ENCODE peak calls at places on chromosomes 4 and X, in nine cellular contexts. Y, X, Q, K, Z, S, W, D and C are unnamed samples.
A peak's percentile ranks its signal among the peaks of the same experiment; 100 is the strongest.

GRCh38 chr4:40573593-40574311 is 55.9 kb downstream of the RBM47 start:
- DNase-seq in Y (no peak), X (no peak), Q (no peak), K (no peak), Z (no peak), S (no peak), W (no peak), D (no peak), C (no peak)

GRCh38 chr4:6992728-6993655 is 50.2 kb upstream of the TADA2B start:
- DNase-seq in Y (no peak), X (no peak), Q (no peak), K (no peak), Z (no peak), S (no peak), W (no peak), D (no peak), C (no peak)

GRCh38 chr4:153153339-153153851 is 50.8 kb upstream of the TRIM2 start:
- DNase-seq in Y (peak; percentile 16), X (peak; percentile 66), Q (peak; percentile 37), K (peak; percentile 39), Z (peak; percentile 45), S (peak; percentile 26), W (no peak), D (peak; percentile 27), C (peak; percentile 81)

GRCh38 chr4:149264093-149264733 is 551.4 kb downstream of the IQCM start:
- DNase-seq in Y (no peak), X (no peak), Q (no peak), K (no peak), Z (peak; percentile 14), S (no peak), W (no peak), D (peak; percentile 55), C (no peak)

GRCh38 chr4:183887351-183887750 is 17.8 kb upstream of the STOX2 start:
- DNase-seq in Y (no peak), X (no peak), Q (no peak), K (no peak), Z (no peak), S (no peak), W (no peak), D (no peak), C (no peak)

GRCh38 chr4:94202769-94203168 is 4.9 kb upstream of the SMARCAD1 start:
- DNase-seq in Y (no peak), X (no peak), Q (no peak), K (no peak), Z (no peak), S (no peak), W (no peak), D (no peak), C (no peak)

GRCh38 chr4:145496292-145496691 is 14.6 kb downstream of the SMAD1 start:
- DNase-seq in Y (no peak), X (no peak), Q (no peak), K (no peak), Z (no peak), S (no peak), W (no peak), D (no peak), C (no peak)

GRCh38 chr4:90219822-90220221 is 92.6 kb downstream of the CCSER1 start:
- DNase-seq in Y (no peak), X (no peak), Q (no peak), K (no peak), Z (no peak), S (no peak), W (no peak), D (no peak), C (no peak)

GRCh38 chrX:65741823-65742222 is 74.4 kb downstream of the MSN start:
- DNase-seq in Y (no peak), X (no peak), Q (no peak), K (no peak), Z (no peak), S (no peak), W (no peak), D (no peak), C (no peak)

GRCh38 chr4:170047774-170048354 is 21.7 kb upstream of the MFAP3L start:
- DNase-seq in Y (peak; percentile 43), X (no peak), Q (peak; percentile 8), K (peak; percentile 72), Z (no peak), S (peak; percentile 25), W (no peak), D (peak; percentile 65), C (no peak)

GRCh38 chrX:78103001-78103634 is 930 bp upstream of the PGK1 start:
- DNase-seq in Y (no peak), X (no peak), Q (no peak), K (no peak), Z (no peak), S (peak; percentile 18), W (no peak), D (no peak), C (no peak)

GRCh38 chr4:112327950-112328349 is 30.8 kb downstream of the ALPK1 start:
- DNase-seq in Y (no peak), X (no peak), Q (no peak), K (no peak), Z (no peak), S (no peak), W (no peak), D (peak; percentile 60), C (no peak)

GRCh38 chr4:149203256-149204001 is 612.2 kb downstream of the IQCM start:
- DNase-seq in Y (no peak), X (no peak), Q (no peak), K (no peak), Z (peak; percentile 24), S (no peak), W (no peak), D (no peak), C (no peak)

GRCh38 chr4:166140951-166141350 is 267.9 kb downstream of the TLL1 start:
- DNase-seq in Y (no peak), X (no peak), Q (no peak), K (no peak), Z (no peak), S (no peak), W (no peak), D (no peak), C (no peak)

GRCh38 chr4:124940387-124940786 is 227.9 kb upstream of the ANKRD50 start:
- DNase-seq in Y (no peak), X (no peak), Q (no peak), K (no peak), Z (no peak), S (no peak), W (no peak), D (peak; percentile 97), C (no peak)

GRCh38 chrX:15500497-15500966 is at the start of gene BMX:
- DNase-seq in Y (no peak), X (no peak), Q (no peak), K (no peak), Z (peak; percentile 27), S (peak; percentile 20), W (no peak), D (peak; percentile 88), C (no peak)

GRCh38 chrX:6307156-6307555 is 78.5 kb upstream of the NLGN4X start:
- DNase-seq in Y (no peak), X (no peak), Q (no peak), K (no peak), Z (no peak), S (no peak), W (no peak), D (no peak), C (no peak)

DNA sequence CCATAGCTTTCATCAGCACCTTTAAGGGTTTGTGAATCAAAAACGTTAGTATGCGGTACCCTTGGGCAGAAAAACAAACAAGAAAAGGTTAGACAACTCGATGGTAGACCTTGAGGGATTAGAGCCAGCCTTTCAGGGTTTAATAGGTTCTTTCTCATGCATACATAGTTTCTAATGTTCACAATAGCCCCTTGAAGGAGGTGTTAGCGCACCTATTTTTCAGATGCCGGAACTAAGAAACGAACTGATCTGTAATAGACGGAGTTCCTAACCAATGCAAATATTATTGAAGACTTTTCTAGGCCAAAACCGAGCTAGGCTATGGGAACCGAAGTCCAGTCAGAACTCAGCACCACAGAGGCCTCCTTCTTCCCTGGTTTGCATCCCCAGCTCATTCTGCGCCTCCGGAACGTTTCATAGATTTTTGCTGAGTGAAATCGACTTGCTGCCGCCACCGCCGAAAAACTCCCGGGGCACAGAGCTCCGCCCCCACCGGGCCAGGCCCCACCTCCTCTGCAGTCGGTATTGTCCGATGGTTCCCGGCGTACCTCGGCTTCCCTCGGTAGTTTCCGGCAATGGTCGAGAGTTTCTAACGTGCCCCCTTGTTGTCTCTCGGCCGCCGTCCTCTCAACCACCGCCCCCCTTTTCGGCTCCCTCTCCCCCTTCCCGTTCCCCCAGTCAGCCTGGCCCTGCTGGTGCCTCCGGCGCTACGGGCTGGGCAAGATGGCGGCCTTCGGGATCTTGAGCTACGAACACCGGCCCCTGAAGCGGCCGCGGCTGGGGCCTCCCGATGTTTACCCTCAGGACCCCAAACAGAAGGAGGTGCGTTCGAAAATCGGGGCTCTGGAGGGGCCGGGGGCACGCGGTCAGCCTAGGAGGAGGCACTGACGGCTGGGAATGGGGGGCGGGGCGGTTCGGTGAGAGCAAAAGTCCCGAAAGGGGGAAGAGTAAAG is at the start of gene MED12:
- DNase-seq in Y (peak; percentile 90), X (peak; percentile 88), Q (peak; percentile 66), K (peak; percentile 77), Z (peak; percentile 83), S (peak; percentile 88), W (peak; percentile 92), D (peak; percentile 76), C (peak; percentile 86)
- TF ChIP-seq POLR2A in Y (no peak), X (no peak), Q (peak; percentile 61), K (peak; percentile 56), Z (no peak), S (peak; percentile 27), W (no peak), D (peak; percentile 66), C (no peak)

GRCh38 chrX:120514236-120514635 is 45.1 kb upstream of the LAMP2 start:
- DNase-seq in Y (no peak), X (no peak), Q (peak; percentile 19), K (no peak), Z (no peak), S (no peak), W (no peak), D (peak; percentile 7), C (no peak)
- TF ChIP-seq CTCF in Y (no peak), X (peak; percentile 11), Q (peak; percentile 62), K (no peak), Z (peak; percentile 61), S (no peak), W (no peak), D (peak; percentile 14), C (no peak)

GRCh38 chr4:47493238-47494123 is 8.4 kb downstream of the ATP10D start:
- DNase-seq in Y (no peak), X (no peak), Q (no peak), K (no peak), Z (no peak), S (no peak), W (no peak), D (no peak), C (no peak)
- H3K4me1 ChIP-seq in Y (peaks cover 6% of the 10 kb centered on the region), X (peaks cover 20% of the 10 kb centered on the region), Q (no peaks in the 10 kb centered on the region), K (no peaks in the 10 kb centered on the region), Z (peaks cover 2% of the 10 kb centered on the region), S (peaks cover 4% of the 10 kb centered on the region), W (no peaks in the 10 kb centered on the region), D (peaks cover 8% of the 10 kb centered on the region), C (peaks cover 13% of the 10 kb centered on the region)

GRCh38 chr4:185380320-185380719 is 15.4 kb downstream of the LRP2BP start:
- DNase-seq in Y (no peak), X (no peak), Q (no peak), K (no peak), Z (no peak), S (no peak), W (no peak), D (no peak), C (no peak)
- TF ChIP-seq POLR2A in Y (no peak), X (no peak), Q (no peak), K (no peak), Z (no peak), S (no peak), W (no peak), D (no peak), C (no peak)

GRCh38 chr4:31039382-31039781 is 319.2 kb downstream of the PCDH7 start:
- DNase-seq in Y (no peak), X (no peak), Q (no peak), K (no peak), Z (no peak), S (no peak), W (no peak), D (no peak), C (no peak)
- TF ChIP-seq CTCF in Y (no peak), X (no peak), Q (no peak), K (no peak), Z (no peak), S (no peak), W (no peak), D (no peak), C (no peak)